ENCODE peak calls at places on chromosomes 7 and 10, in seven cellular contexts. F is K562, Q is HCT116, X is SK-N-SH, C is NT2/D1, G is GM12878, Y is H1. W is an unnamed sample.

GRCh38 chr10:14838582-14839304 is 637 bp downstream of the HSPA14 start:
- DNase-seq in X (peak), G (no peak), C (no peak), Y (peak), F (peak), Q (no peak), W (peak)

GRCh38 chr10:131346456-131346855 is 34.9 kb upstream of the TCERG1L start:
- DNase-seq in C (no peak), F (no peak), Q (no peak), Y (no peak), G (no peak), X (no peak), W (no peak)

GRCh38 chr7:67616517-67616916 is 619.9 kb downstream of the TYW1 start:
- DNase-seq in G (no peak), X (no peak), Y (no peak), F (no peak), Q (no peak), C (no peak), W (no peak)

GRCh38 chr10:6409982-6410694 is 169.9 kb downstream of the PRKCQ start:
- DNase-seq in Q (no peak), X (peak), G (no peak), Y (no peak), F (no peak), C (peak), W (no peak)

GRCh38 chr10:43140414-43140813 is 2.2 kb downstream of the CSGALNACT2 start:
- DNase-seq in F (no peak), G (no peak), Q (no peak), X (no peak), Y (no peak), C (no peak), W (peak)

GRCh38 chr10:78502208-78502943 is 468.7 kb downstream of the RPS24 start:
- DNase-seq in X (no peak), Q (no peak), Y (no peak), G (no peak), F (no peak), C (no peak), W (peak)

GRCh38 chr7:710161-710560 is 16.3 kb upstream of the DNAAF5 start:
- DNase-seq in G (no peak), X (no peak), Q (no peak), F (no peak), C (no peak), Y (no peak), W (no peak)

GRCh38 chr7:31892099-31892787 is 178.0 kb downstream of the PDE1C start:
- DNase-seq in C (no peak), Y (no peak), X (no peak), G (peak), Q (no peak), F (no peak), W (no peak)

GRCh38 chr7:105559926-105560325 is 21.4 kb downstream of the EFCAB10 start:
- DNase-seq in F (no peak), G (no peak), Y (no peak), Q (no peak), C (no peak), X (no peak), W (no peak)

GRCh38 chr7:134935701-134936100 is 50.6 kb upstream of the AGBL3 start:
- DNase-seq in F (no peak), C (no peak), X (no peak), Q (no peak), G (no peak), Y (no peak), W (no peak)

GRCh38 chr10:31770307-31770902 is 158.2 kb downstream of the ARHGAP12 start:
- DNase-seq in X (peak), C (no peak), G (no peak), F (peak), Q (no peak), Y (no peak), W (peak)

GRCh38 chr7:55534262-55534915 is 37.9 kb downstream of the VOPP1 start:
- DNase-seq in X (no peak), Y (no peak), Q (no peak), F (no peak), G (peak), C (no peak), W (peak)

GRCh38 chr7:132009778-132010177 is 453.4 kb upstream of the PODXL start:
- DNase-seq in Q (no peak), C (no peak), F (no peak), Y (no peak), G (no peak), X (no peak), W (no peak)

GRCh38 chr7:31488562-31489203 is 25.2 kb upstream of the ITPRID1 start:
- DNase-seq in Y (peak), G (peak), X (peak), F (peak), Q (peak), C (peak), W (peak)

GRCh38 chr7:117484988-117485655 is 5.3 kb downstream of the CFTR start:
- DNase-seq in C (no peak), Q (no peak), G (no peak), X (no peak), F (no peak), Y (no peak), W (no peak)

GRCh38 chr7:9264395-9264794 is 831.0 kb downstream of the NXPH1 start:
- DNase-seq in F (no peak), C (no peak), Q (no peak), G (no peak), Y (no peak), X (no peak), W (no peak)

DNA sequence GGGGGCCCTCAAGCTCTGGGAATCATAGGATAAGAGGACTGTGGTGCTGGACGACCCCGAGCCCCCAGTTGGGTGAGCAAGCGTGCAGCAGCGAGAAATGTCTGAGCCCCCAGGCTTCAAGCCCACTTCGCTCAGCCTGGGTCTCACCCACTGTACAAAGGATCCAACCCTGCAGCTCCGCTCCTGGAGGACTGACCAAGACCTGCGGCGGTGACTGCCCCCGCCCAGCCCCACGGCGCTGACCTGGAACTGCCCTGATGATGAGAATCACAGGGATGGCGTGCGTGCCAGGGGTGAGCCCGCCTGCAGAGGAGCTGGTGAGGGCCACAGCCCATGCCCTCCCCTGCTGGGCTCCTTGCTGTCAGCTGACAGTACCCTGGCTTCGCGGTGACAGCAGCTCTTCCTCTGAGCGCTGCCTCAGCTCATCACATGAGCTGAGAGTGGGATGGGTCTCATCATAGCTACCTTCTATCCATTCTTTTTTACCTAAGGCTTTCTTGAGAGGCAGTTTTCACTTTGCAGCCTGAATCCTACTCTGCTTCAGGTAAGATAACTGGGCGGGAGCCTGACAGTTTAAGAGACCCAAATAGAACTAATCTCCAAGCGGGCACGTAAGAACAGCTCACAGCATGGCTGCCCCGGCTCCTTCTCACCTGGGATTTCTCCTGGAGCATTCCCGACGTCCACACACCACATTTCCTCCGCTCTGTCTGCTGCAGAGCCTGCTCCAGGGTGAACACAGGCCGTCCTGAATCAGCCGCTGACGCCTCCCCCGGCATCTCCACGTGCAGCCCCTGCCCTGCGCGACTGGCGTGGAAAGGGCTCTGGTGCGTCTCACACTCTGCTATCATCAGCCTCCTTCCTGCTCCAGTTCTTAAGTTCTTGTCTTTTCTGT is 329.9 kb downstream of the PTPRN2 start:
- DNase-seq in G (no peak), F (no peak), Q (no peak), X (no peak), Y (no peak), C (no peak), W (no peak)
- TF ChIP-seq YY1 in G (no peak), F (no peak), Q (no peak), X (no peak), Y (no peak), C (no peak), W (no peak)

GRCh38 chr10:72322280-72323058 is 32.2 kb downstream of the DNAJB12 start:
- DNase-seq in F (no peak), Y (no peak), G (no peak), Q (peak), X (no peak), C (no peak), W (no peak)
- TF ChIP-seq YY1 in F (no peak), Y (no peak), G (no peak), Q (peak), X (no peak), C (no peak), W (no peak)

GRCh38 chr10:68879628-68880027 is 21.5 kb upstream of the DDX50 start:
- DNase-seq in G (no peak), Y (no peak), F (no peak), X (no peak), C (no peak), Q (no peak), W (no peak)

GRCh38 chr10:68876246-68876918 is 24.7 kb upstream of the DDX50 start:
- DNase-seq in F (no peak), G (no peak), C (no peak), Q (no peak), Y (no peak), X (no peak), W (peak)

GRCh38 chr10:68878463-68878862 is 22.7 kb upstream of the DDX50 start:
- DNase-seq in Y (no peak), Q (no peak), C (no peak), F (no peak), X (no peak), G (no peak), W (peak)

GRCh38 chr10:68877482-68877881 is 23.6 kb upstream of the DDX50 start:
- DNase-seq in F (no peak), G (no peak), C (no peak), Q (no peak), Y (no peak), X (no peak), W (no peak)

DNA sequence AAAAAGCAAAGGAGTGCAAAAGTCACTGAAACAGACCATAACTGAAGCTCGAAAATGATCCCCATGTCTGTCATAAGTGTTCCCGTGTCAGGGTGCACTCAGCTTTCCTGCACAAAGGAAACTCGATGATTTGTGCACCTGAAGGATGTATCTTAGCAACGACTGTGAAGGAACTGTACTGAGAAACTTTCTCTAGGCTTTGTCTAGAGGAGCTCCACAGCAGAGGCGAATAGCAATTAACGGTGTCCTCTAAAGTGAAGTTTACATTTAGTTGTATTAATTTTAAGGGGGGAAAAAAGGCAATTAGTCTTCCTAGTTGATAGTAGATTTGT is 24.2 kb upstream of the DDX50 start:
- DNase-seq in G (no peak), Y (no peak), F (no peak), X (no peak), Q (no peak), C (no peak), W (no peak)
- TF ChIP-seq YY1 in G (no peak), Y (no peak), F (no peak), X (no peak), Q (no peak), C (no peak), W (no peak)

DNA sequence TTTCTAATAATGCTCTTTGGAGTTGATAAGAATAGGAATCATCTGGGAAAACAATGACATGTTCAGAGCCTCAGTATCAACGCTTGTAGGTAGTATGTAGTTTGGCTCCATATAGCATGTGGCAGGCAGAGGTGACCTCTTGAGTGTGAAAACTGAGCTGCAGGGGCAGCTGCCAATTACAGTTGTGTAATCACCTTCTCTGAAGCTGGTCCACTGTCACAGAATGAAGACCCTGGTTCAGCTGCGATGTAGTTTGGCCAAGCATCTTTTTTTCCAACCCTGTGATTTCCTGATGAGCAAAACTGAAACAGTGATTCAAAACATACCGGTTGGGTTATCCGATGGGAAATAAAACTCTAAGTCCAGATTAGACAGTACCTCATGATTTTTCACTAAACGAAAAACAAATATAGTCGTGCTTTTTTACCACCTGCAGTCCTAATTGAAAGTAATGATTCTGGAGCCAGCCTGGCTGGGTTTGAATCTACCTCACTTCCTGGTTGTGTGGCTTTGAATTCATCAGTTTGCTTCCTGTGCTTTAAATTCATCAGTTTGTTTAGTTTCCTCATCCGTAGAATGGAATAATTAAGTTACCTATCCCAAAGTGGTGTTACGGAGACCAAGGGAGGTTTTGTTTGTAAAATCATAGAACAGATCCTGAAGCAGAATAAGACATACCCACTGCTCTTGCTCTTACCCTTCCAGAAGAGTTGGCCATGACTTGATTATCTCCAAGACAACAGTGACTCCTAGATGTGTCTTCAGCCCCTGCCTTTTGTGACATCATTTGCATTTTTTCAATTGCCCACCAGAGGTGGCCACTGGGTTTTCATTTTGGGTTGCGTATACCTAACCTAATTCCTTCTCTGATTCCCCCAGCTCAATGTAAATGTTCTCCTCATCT is 87.4 kb downstream of the CELF2 start:
- DNase-seq in Y (no peak), C (no peak), Q (no peak), F (peak), G (no peak), X (no peak), W (no peak)
- TF ChIP-seq YY1 in Y (no peak), C (no peak), Q (no peak), F (no peak), G (no peak), X (no peak), W (no peak)

DNA sequence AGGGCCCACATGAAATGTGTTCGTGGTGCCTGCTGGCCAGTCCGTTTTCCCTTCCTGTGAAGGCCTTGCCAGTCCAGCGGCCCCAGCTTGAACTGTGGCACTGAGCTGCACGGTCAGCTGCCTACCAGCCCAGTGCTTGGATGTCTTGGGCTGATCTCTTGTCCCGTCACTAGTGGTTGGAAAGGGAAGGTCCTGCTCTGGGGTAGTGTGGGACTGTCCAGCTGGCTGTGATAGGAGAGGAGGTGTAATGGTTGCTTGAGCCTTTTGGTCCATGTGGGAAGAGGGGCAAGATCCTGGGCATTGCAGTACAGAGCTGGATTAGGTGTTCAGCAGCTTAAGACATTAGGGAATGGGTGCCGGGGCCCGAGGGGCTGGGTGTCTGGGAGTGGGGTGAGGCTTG is 15.0 kb downstream of the BUD23 start:
- DNase-seq in Q (no peak), G (no peak), C (no peak), Y (no peak), F (no peak), X (no peak), W (no peak)
- TF ChIP-seq YY1 in Q (no peak), G (no peak), C (no peak), Y (no peak), F (no peak), X (no peak), W (no peak)

GRCh38 chr7:12985752-12986151 is 298.3 kb downstream of the ARL4A start:
- DNase-seq in Y (no peak), F (no peak), Q (no peak), G (no peak), C (no peak), X (no peak), W (no peak)
- TF ChIP-seq YY1 in Y (no peak), F (no peak), Q (no peak), G (no peak), C (no peak), X (no peak), W (no peak)

DNA sequence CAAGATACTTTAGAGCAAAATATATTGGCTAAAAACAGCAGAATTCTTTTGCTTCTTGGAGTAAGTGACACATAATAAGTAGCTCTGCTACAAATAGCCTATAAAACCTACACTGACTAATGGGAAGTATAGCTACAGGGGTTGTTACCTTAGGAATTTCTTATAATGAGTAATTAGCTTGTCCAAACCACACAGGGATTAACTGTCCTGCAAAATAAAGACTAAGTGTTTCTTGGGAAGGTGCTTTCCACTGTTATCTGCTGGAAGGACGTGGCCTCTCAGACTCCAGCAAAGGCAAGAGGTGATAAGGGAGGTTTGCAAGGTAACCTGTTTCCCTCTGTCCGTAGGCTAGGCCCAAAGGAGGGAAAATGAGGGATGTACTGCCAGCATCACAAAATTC is 302.4 kb downstream of the DOCK4 start:
- DNase-seq in F (no peak), Y (no peak), C (no peak), Q (no peak), X (no peak), G (no peak), W (no peak)
- TF ChIP-seq YY1 in F (no peak), Y (no peak), C (no peak), Q (no peak), X (no peak), G (no peak), W (no peak)